ENCODE peak calls at places on chromosomes 13 and 19, in ten cellular contexts. K, C, F, T, D, S, G, Z, B and E are unnamed samples. For H3K79me2, the result is how much of the 10 kb centered on the place peaks cover.

GRCh38 chr19:5960005-5961001 is 17.6 kb downstream of the RANBP3 start:
- DNase-seq in K (no peak), C (no peak), F (no peak), T (no peak), D (no peak), S (no peak), G (no peak), Z (no peak), B (peak), E (no peak)

GRCh38 chr13:110361365-110361911 is 54.4 kb downstream of the COL4A2 start:
- DNase-seq in K (no peak), C (no peak), F (no peak), T (no peak), D (no peak), S (no peak), G (no peak), Z (no peak), B (peak), E (no peak)

GRCh38 chr13:42048323-42048624 is 174 bp upstream of the DGKH start:
- DNase-seq in K (no peak), C (no peak), F (peak), T (no peak), D (no peak), S (no peak), G (no peak), Z (no peak), B (peak), E (no peak)

GRCh38 chr13:69947577-69947976 is 160.0 kb upstream of the ATXN8OS start:
- DNase-seq in K (no peak), C (no peak), F (no peak), T (no peak), D (no peak), S (no peak), G (no peak), Z (no peak), B (peak), E (no peak)

GRCh38 chr19:10952809-10953208 is 8.0 kb upstream of the SMARCA4 start:
- DNase-seq in K (no peak), C (no peak), F (no peak), T (no peak), D (peak), S (no peak), G (no peak), Z (peak), B (peak), E (peak)

GRCh38 chr13:102309110-102309509 is 92.7 kb downstream of the FGF14 start:
- DNase-seq in K (no peak), C (no peak), F (no peak), T (no peak), D (no peak), S (no peak), G (no peak), Z (no peak), B (no peak), E (no peak)

GRCh38 chr13:50081106-50081898 is 66.1 kb downstream of the KCNRG start:
- DNase-seq in K (peak), C (no peak), F (peak), T (no peak), D (no peak), S (peak), G (peak), Z (no peak), B (peak), E (no peak)

GRCh38 chr19:42121666-42122069 is 10.6 kb downstream of the POU2F2 start:
- DNase-seq in K (no peak), C (no peak), F (peak), T (peak), D (peak), S (peak), G (no peak), Z (peak), B (peak), E (peak)

GRCh38 chr19:55777528-55777927 is 8.6 kb downstream of the RFPL4AL1 start:
- DNase-seq in K (no peak), C (no peak), F (peak), T (no peak), D (peak), S (no peak), G (peak), Z (no peak), B (no peak), E (no peak)

GRCh38 chr13:83752141-83752540 is 130.1 kb downstream of the SLITRK1 start:
- DNase-seq in K (no peak), C (no peak), F (no peak), T (peak), D (peak), S (no peak), G (no peak), Z (peak), B (no peak), E (peak)

GRCh38 chr19:10279737-10280442 is 6.9 kb upstream of the ICAM4 start:
- DNase-seq in K (no peak), C (no peak), F (no peak), T (no peak), D (no peak), S (no peak), G (no peak), Z (peak), B (peak), E (no peak)

GRCh38 chr19:45468159-45468651 is 409 bp downstream of the FOSB start:
- DNase-seq in K (peak), C (no peak), F (no peak), T (no peak), D (no peak), S (no peak), G (no peak), Z (no peak), B (peak), E (no peak)

GRCh38 chr13:57970404-57970803 is 338.9 kb downstream of the PCDH17 start:
- DNase-seq in K (no peak), C (no peak), F (no peak), T (no peak), D (no peak), S (no peak), G (no peak), Z (no peak), B (no peak), E (no peak)

GRCh38 chr19:48645652-48646191 is at the start of gene CA11:
- DNase-seq in K (peak), C (no peak), F (peak), T (no peak), D (peak), S (no peak), G (no peak), Z (no peak), B (peak), E (no peak)

GRCh38 chr13:80195649-80196048 is 145.3 kb downstream of the SPRY2 start:
- DNase-seq in K (no peak), C (no peak), F (no peak), T (no peak), D (no peak), S (no peak), G (no peak), Z (no peak), B (no peak), E (no peak)

GRCh38 chr19:1136201-1136600 is 32.4 kb downstream of the GPX4 start:
- DNase-seq in K (no peak), C (no peak), F (no peak), T (no peak), D (no peak), S (no peak), G (no peak), Z (no peak), B (no peak), E (no peak)

GRCh38 chr13:27079421-27079958 is 92.1 kb downstream of the USP12 start:
- DNase-seq in K (peak), C (peak), F (peak), T (no peak), D (no peak), S (no peak), G (no peak), Z (no peak), B (no peak), E (peak)

GRCh38 chr19:53780506-53780905 is 43.6 kb downstream of the NLRP12 start:
- DNase-seq in K (no peak), C (no peak), F (no peak), T (no peak), D (no peak), S (no peak), G (no peak), Z (no peak), B (no peak), E (no peak)

GRCh38 chr19:7534531-7534980 is 961 bp upstream of the PNPLA6 start:
- DNase-seq in K (peak), C (peak), F (peak), T (no peak), D (peak), S (peak), G (peak), Z (peak), B (peak), E (peak)

GRCh38 chr13:28658796-28659610 is at the start of gene POMP:
- DNase-seq in K (peak), C (peak), F (peak), T (peak), D (peak), S (peak), G (peak), Z (peak), B (peak), E (peak)

GRCh38 chr13:93769126-93769525 is 542.5 kb downstream of the GPC6 start:
- DNase-seq in K (no peak), C (no peak), F (no peak), T (no peak), D (no peak), S (no peak), G (no peak), Z (no peak), B (no peak), E (no peak)

GRCh38 chr13:50521750-50522149 is 321.7 kb downstream of the DLEU7 start:
- DNase-seq in K (no peak), C (no peak), F (no peak), T (no peak), D (no peak), S (no peak), G (no peak), Z (no peak), B (no peak), E (no peak)

GRCh38 chr13:69928262-69928661 is 179.4 kb upstream of the ATXN8OS start:
- DNase-seq in K (no peak), C (no peak), F (no peak), T (no peak), D (peak), S (no peak), G (no peak), Z (no peak), B (no peak), E (no peak)

GRCh38 chr19:45404557-45405434 is at the start of gene PPP1R13L:
- DNase-seq in K (peak), C (no peak), F (peak), T (peak), D (peak), S (peak), G (peak), Z (peak), B (peak), E (peak)

GRCh38 chr13:19838726-19839342 is 24.6 kb downstream of the ZMYM5 start:
- DNase-seq in K (no peak), C (no peak), F (no peak), T (no peak), D (no peak), S (no peak), G (no peak), Z (no peak), B (peak), E (no peak)

GRCh38 chr19:2554856-2555255 is 78.9 kb downstream of the GADD45B start:
- DNase-seq in K (no peak), C (no peak), F (no peak), T (no peak), D (peak), S (peak), G (no peak), Z (no peak), B (no peak), E (no peak)

GRCh38 chr13:21120191-21120590 is 56.2 kb downstream of the SKA3 start:
- DNase-seq in K (no peak), C (no peak), F (no peak), T (no peak), D (no peak), S (no peak), G (no peak), Z (no peak), B (no peak), E (no peak)

GRCh38 chr19:32570081-32570785 is 10.8 kb upstream of the PDCD5 start:
- DNase-seq in K (peak), C (no peak), F (peak), T (no peak), D (peak), S (peak), G (peak), Z (peak), B (peak), E (peak)

GRCh38 chr13:35838356-35838755 is 292.8 kb downstream of the DCLK1 start:
- DNase-seq in K (no peak), C (no peak), F (no peak), T (no peak), D (peak), S (peak), G (no peak), Z (no peak), B (no peak), E (peak)

GRCh38 chr19:7989071-7989575 is 16.3 kb downstream of the ELAVL1 start:
- DNase-seq in K (no peak), C (no peak), F (no peak), T (no peak), D (peak), S (no peak), G (no peak), Z (peak), B (peak), E (peak)

GRCh38 chr13:45446181-45446580 is 18.6 kb upstream of the COG3 start:
- DNase-seq in K (no peak), C (no peak), F (no peak), T (no peak), D (no peak), S (no peak), G (no peak), Z (peak), B (peak), E (peak)

GRCh38 chr19:42271861-42272534 is 2.9 kb downstream of the CIC start:
- DNase-seq in K (no peak), C (no peak), F (no peak), T (no peak), D (no peak), S (no peak), G (no peak), Z (no peak), B (no peak), E (no peak)

GRCh38 chr13:81686877-81687276 is 1346.0 kb upstream of the SPRY2 start:
- DNase-seq in K (no peak), C (no peak), F (no peak), T (no peak), D (no peak), S (no peak), G (no peak), Z (no peak), B (no peak), E (no peak)

GRCh38 chr13:73918691-73919090 is 215.5 kb downstream of the KLF12 start:
- DNase-seq in K (no peak), C (no peak), F (no peak), T (no peak), D (no peak), S (no peak), G (no peak), Z (no peak), B (no peak), E (no peak)
- H3K79me2 ChIP-seq in K (under half), C (under half), F (under half), T (under half), D (under half), S (under half), G (under half), Z (under half), B (half or more), E (under half)

DNA sequence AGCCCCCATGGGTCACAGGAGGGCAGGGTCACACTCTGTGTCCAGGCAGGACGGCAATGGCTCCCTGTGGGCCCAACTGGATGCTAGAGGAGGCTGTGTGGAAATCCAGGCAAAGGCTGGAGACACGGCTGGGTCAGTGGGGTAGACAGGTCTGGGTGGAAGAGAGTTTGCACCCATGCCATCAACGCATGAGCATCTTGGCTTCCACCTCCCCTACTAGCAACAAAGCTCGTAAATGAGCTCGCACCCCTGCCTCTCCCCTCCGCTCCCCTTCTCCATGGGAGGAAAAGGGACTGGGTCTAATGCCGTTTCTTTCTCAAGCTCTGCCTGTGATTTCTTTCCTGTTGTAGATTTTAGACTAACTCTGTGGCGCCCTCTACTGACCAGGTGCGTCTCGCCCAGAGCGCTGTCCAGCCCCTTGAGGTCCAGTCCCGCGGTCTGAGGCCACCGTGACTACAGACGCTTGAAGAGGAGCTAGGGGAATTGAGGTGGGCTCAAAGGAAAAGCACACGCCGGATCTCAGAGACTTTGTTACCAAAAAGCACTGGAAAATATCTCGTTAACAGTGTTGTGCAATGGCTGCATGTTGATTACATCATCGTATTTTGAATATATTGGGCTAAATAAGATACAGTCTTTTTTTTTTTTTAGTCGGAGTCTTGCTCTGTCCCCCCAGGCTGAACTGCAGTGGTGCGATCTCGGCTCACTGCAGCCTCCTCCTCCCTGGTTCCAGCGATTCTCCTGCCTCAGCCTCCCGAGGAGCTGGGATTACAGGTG is 50.7 kb upstream of the USP29 start:
- DNase-seq in K (no peak), C (no peak), F (peak), T (no peak), D (peak), S (no peak), G (peak), Z (no peak), B (no peak), E (no peak)
- TF ChIP-seq CTCF in K (peak), C (peak), F (peak), T (no peak), D (peak), S (no peak), G (peak), Z (peak), B (no peak), E (no peak)

DNA sequence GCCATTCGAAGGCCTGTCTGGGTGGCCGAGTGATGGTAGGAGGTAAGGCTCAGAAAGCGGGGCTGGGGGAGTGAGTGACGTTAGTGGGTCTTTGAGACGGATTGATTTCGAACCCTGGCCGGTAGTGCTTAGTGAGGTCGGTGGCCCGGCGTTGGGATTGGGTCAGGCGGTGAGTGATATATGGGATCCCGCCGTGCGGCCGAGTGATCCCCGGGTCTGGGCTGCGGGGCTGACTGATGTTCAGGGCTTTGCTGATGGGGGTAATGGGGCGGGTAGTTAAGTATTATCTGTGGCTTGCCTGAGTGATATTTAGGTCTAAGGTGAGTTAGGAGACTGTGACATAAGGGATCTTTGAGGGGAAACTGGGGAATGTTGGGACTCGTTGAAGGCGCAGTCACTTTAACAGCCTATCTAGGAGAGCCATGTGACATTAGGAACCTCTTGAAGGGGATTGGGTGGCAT is 446 bp downstream of the PSMC4 start:
- DNase-seq in K (peak), C (no peak), F (peak), T (no peak), D (no peak), S (peak), G (peak), Z (no peak), B (peak), E (no peak)
- H3K79me2 ChIP-seq in K (under half), C (under half), F (under half), T (under half), D (under half), S (under half), G (under half), Z (under half), B (under half), E (under half)

DNA sequence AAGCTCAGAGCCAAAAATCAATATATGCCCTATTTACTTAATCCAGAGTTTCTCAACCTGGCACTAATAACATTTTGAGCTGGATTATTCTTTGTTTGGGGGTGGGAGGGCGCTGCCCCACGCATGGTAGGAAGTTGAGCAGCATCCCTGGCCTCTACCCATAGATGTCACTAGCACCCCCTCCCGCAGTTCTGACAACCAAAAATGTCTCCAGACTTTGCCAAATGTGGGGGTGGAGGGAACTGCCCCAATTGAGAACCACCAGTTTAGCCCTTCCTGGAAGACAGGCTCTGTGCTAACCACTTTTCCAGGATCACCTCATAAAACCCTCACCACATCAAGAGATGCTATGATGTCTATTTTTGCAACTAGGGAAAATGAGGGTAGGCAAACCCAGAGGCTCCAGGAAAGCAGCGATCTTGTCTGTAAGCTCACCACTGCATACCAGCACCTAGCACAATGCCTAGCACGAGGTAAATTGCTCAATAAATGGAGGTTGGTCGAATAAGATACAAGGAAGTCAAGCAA is 1.1 kb downstream of the TRIR start:
- DNase-seq in K (peak), C (no peak), F (peak), T (no peak), D (peak), S (peak), G (peak), Z (no peak), B (peak), E (peak)
- TF ChIP-seq CTCF in K (peak), C (peak), F (peak), T (peak), D (peak), S (peak), G (peak), Z (peak), B (peak), E (peak)

GRCh38 chr13:48235814-48236135 is 2.8 kb downstream of the ITM2B start:
- DNase-seq in K (no peak), C (no peak), F (no peak), T (no peak), D (no peak), S (no peak), G (no peak), Z (no peak), B (no peak), E (no peak)
- H3K79me2 ChIP-seq in K (half or more), C (under half), F (half or more), T (half or more), D (half or more), S (half or more), G (under half), Z (under half), B (half or more), E (half or more)

DNA sequence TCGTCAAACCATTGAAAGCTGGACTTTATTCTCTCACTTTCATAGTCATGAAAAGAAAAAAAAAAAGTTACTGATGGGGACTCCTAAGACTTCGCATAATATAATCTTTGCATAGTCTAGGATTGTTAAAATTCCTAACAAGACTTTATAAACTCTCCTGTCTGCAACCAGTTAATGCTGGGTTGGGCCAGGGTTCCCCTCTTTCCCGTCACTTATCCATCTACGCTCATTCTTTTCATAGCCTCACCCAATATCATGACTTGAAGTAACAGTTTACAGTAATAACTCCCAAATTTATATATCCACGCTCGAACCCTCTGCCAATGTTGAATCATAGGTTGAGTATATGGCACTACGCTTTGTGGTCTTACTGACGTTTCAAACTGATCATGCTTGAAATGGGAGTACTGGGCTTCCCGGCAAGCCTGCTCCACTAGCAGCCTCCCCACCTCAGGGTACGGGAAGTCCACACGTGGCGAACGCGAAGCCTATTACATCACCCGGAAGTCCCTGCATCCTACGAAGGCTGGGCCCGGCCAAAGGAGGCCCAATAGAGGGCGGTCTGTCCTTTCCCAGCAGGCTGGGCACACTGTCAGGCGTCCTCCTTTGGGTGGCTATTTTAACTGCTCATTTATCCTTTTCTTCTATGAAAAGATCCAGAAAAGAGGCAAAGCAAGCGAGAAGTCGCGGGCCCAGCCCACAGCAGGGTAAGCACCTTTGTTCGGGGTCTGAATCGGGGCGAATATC is 694 bp upstream of the ZNF460 start:
- DNase-seq in K (peak), C (peak), F (peak), T (peak), D (peak), S (peak), G (peak), Z (peak), B (peak), E (peak)
- TF ChIP-seq CTCF in K (peak), C (no peak), F (peak), T (peak), D (peak), S (no peak), G (peak), Z (peak), B (peak), E (peak)

GRCh38 chr13:23583491-23583890 is 13.3 kb downstream of the TNFRSF19 start:
- DNase-seq in K (no peak), C (no peak), F (no peak), T (no peak), D (no peak), S (no peak), G (no peak), Z (no peak), B (no peak), E (no peak)
- H3K79me2 ChIP-seq in K (half or more), C (under half), F (under half), T (under half), D (under half), S (under half), G (under half), Z (under half), B (half or more), E (under half)